ENCODE peak calls at places on chromosome 9, in six cellular contexts. S is spleen, L is lower lobe of right lung, W is BJ, K is ascending aorta, O is brain microvascular endothelial cell. X is an unnamed sample.

GRCh38 chr9:14170973-14171596 is 142.9 kb downstream of the NFIB start:
- DNase-seq in L (no peak), W (no peak), S (no peak), O (peak), K (no peak), X (peak)

GRCh38 chr9:100082786-100083185 is 16.0 kb downstream of the ERP44 start:
- DNase-seq in W (peak), S (no peak), O (no peak), L (no peak), K (no peak), X (peak)

GRCh38 chr9:21919377-21920362 is 74.5 kb downstream of the CDKN2A start:
- DNase-seq in O (peak), K (no peak), L (no peak), W (peak), S (no peak), X (peak)

GRCh38 chr9:21974542-21975409 is 19.4 kb downstream of the CDKN2A start:
- DNase-seq in K (no peak), W (no peak), O (peak), L (no peak), S (peak), X (no peak)

GRCh38 chr9:78713746-78714405 is 417.0 kb downstream of the PSAT1 start:
- DNase-seq in O (no peak), K (no peak), S (no peak), W (peak), L (no peak), X (peak)

GRCh38 chr9:8651830-8652229 is 852.3 kb upstream of the DMAC1 start:
- DNase-seq in O (no peak), L (no peak), K (no peak), W (no peak), S (no peak), X (no peak)

GRCh38 chr9:135574943-135575342 is 13.4 kb downstream of the PAEP start:
- DNase-seq in W (no peak), K (no peak), S (no peak), O (no peak), L (no peak), X (no peak)

GRCh38 chr9:124286292-124286931 is 28.7 kb downstream of the NEK6 start:
- DNase-seq in W (peak), L (peak), S (no peak), O (peak), K (no peak), X (peak)

GRCh38 chr9:14292181-14292773 is 21.7 kb downstream of the NFIB start:
- DNase-seq in O (no peak), L (no peak), W (no peak), K (no peak), S (no peak), X (no peak)

GRCh38 chr9:22992781-22993180 is 546.2 kb downstream of the DMRTA1 start:
- DNase-seq in W (no peak), L (no peak), S (no peak), O (no peak), K (no peak), X (peak)

GRCh38 chr9:106974341-106974740 is 111.4 kb downstream of the ZNF462 start:
- DNase-seq in L (no peak), W (no peak), O (no peak), S (no peak), K (no peak), X (no peak)

GRCh38 chr9:86272221-86272620 is 10.1 kb downstream of the ISCA1 start:
- DNase-seq in K (no peak), S (no peak), O (no peak), L (no peak), W (no peak), X (no peak)

GRCh38 chr9:118554987-118555386 is 814.2 kb downstream of the BRINP1 start:
- DNase-seq in S (no peak), O (no peak), K (no peak), L (no peak), W (no peak), X (no peak)

GRCh38 chr9:78808087-78808486 is 511.2 kb downstream of the PSAT1 start:
- DNase-seq in K (no peak), O (no peak), L (no peak), S (no peak), W (no peak), X (no peak)

GRCh38 chr9:87996355-87996860 is 22.1 kb upstream of the CDK20 start:
- DNase-seq in K (no peak), O (no peak), W (no peak), L (no peak), S (no peak), X (no peak)

DNA sequence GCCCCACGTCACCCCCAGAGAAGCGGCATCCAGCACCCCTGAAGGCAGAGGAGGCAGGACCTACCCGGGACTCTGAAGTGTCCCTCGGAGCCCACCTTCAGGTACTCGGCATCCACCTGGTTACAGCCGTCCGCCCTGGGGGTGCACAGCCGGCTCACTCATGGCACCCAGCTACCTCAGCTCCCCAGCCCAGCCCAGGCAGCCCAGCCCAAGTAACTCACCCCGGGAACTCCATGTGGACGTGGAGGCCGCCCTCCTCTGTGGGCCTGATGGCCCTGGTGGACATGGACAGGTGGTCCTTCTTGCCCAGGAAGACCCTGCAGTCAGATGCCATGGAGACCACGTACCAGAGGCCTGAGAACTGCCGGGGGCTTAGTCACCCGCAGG is 676 bp downstream of the LCN15 start:
- DNase-seq in O (no peak), W (no peak), L (no peak), S (no peak), K (no peak), X (no peak)
- H3K4me3 ChIP-seq in O (no peak), W (no peak), L (no peak), S (no peak), K (no peak), X (no peak)

DNA sequence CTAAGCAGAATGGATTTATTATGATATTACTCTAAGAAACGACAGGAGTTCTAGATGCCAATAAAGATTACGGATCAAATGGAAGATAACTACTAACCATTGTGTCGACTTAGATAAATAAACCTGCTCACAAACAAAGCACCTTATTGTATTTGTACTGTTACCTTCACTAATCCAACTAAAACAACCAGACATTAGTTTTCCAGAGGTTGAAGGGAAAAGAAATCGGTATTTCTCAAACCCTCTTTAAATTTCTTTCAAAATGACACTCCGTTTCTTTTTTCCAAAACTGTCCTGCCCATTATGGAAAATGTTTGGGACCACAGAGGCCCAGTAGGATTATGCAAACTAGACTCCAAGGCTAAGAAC is 2.8 kb downstream of the MLLT3 start:
- DNase-seq in L (no peak), K (no peak), S (no peak), W (no peak), O (no peak), X (no peak)
- H3K4me3 ChIP-seq in L (peak), K (no peak), S (peak), W (peak), O (peak), X (peak)

GRCh38 chr9:33448159-33448511 is 742 bp upstream of the AQP3 start:
- DNase-seq in S (no peak), L (peak), O (no peak), K (no peak), W (no peak), X (no peak)

GRCh38 chr9:33446507-33447403 is 638 bp downstream of the AQP3 start:
- DNase-seq in L (peak), S (no peak), K (no peak), O (peak), W (no peak), X (peak)

GRCh38 chr9:33447404-33448158 is at the start of gene AQP3:
- DNase-seq in S (peak), O (peak), W (no peak), L (peak), K (no peak), X (peak)

GRCh38 chr9:33445389-33445881 is 2.0 kb downstream of the AQP3 start:
- DNase-seq in L (peak), K (no peak), O (no peak), S (no peak), W (no peak), X (no peak)

DNA sequence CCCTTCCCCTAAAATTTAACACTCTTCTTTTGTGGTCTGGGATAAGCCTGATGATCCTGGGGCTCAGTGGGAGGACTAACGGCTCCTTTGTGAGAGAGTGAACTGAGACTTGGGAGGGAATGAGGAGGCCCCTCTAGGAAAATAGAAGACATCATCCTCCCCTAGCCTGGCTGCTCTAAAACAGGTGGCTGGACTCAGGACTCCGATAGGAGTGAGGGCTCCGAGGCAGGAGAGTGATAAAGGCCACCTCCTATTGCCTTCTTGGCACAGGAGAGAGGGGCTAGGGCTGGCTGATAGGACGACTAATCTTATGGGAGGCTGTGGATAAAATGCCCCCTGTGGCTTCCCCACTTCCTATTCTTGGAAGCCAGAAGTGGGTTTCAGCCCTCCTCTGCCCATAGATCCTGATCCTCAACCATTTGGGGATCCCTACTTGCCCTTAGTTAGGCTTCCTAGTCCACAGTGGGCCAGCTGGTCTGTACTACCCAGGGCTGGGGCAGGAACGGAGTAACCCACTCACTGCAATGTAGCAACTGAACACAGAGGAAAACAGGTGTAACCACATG is 1.4 kb downstream of the AQP3 start:
- DNase-seq in W (no peak), L (no peak), K (no peak), S (no peak), O (no peak), X (no peak)
- H3K4me3 ChIP-seq in W (no peak), L (peak), K (no peak), S (peak), O (no peak), X (no peak)

GRCh38 chr9:79862921-79863890 is 291.4 kb downstream of the TLE4 start:
- DNase-seq in L (no peak), O (no peak), S (no peak), K (no peak), W (no peak), X (no peak)

GRCh38 chr9:79857188-79857587 is 285.4 kb downstream of the TLE4 start:
- DNase-seq in O (no peak), K (no peak), W (no peak), L (no peak), S (no peak), X (no peak)

GRCh38 chr9:79858509-79858908 is 286.7 kb downstream of the TLE4 start:
- DNase-seq in O (peak), W (no peak), L (no peak), K (no peak), S (no peak), X (peak)
- H3K4me3 ChIP-seq in O (no peak), W (no peak), L (no peak), K (no peak), S (no peak), X (no peak)

GRCh38 chr9:133832836-133833235 is 94.7 kb upstream of the SARDH start:
- DNase-seq in L (no peak), K (no peak), O (no peak), S (no peak), W (no peak), X (no peak)
- H3K4me3 ChIP-seq in L (no peak), K (no peak), O (no peak), S (no peak), W (no peak), X (no peak)

GRCh38 chr9:115118471-115119156 is 657 bp upstream of the TNC start:
- DNase-seq in K (peak), L (peak), O (peak), W (peak), S (peak), X (peak)
- H3K4me3 ChIP-seq in K (peak), L (peak), O (peak), W (peak), S (peak), X (peak)

DNA sequence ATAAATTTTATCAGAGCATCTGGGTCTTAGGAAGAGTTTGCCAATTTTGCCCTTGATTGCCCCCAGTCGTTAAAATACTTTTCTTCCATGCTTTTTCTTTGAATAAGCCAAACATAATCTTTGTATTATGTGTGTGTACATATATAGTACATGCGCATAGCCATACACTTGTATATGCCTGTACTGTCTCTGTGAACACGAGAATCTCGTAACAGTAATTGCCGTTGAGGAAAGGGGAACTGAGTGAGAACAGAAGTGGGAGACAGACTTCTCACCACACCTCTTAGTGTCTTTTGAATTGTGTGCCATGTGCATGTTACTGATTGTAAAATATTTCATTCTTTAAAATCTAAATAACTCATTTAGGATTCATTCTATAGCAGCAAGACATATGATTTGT is 79.6 kb upstream of the GRHPR start:
- DNase-seq in L (no peak), S (no peak), W (no peak), O (no peak), K (no peak), X (no peak)
- H3K4me3 ChIP-seq in L (no peak), S (no peak), W (no peak), O (no peak), K (no peak), X (no peak)

DNA sequence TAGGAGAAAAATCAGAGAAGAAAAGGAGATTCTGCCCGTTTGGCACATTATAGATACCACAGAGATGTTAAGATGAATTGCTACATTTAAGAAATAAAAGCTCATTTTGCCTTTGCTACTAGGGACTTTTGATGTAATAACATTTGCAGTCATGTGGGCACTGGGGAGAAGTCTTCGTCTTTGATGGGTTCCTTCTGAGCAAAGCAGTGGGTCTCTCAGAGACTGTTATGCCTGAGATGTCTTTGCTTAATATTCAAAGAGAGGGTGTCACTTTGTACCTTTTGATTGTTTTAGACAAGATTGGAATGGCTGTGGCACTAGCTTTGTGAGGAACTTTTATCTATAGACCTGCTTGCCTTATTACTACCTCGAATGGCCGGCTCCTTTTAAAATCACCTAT is 25.0 kb downstream of the SLC25A25 start:
- DNase-seq in K (no peak), W (no peak), S (no peak), O (no peak), L (no peak), X (no peak)
- H3K4me3 ChIP-seq in K (no peak), W (no peak), S (no peak), O (no peak), L (no peak), X (peak)